ENCODE peak calls at places on chromosome 1, in seven cellular contexts. J is AG09319, K is pancreas, W is breast epithelium, S is fibroblast of lung, E is RWPE1, X is type B pancreatic cell. G is an unnamed sample.
A peak's percentile ranks its signal among the peaks of the same experiment; 100 is the strongest.

GRCh38 chr1:224406216-224406615 is 28.4 kb downstream of the WDR26 start:
- DNase-seq in S (no peak), W (no peak), K (no peak), X (no peak), E (no peak), J (no peak), G (no peak)

GRCh38 chr1:10639301-10640078 is 157.0 kb downstream of the CASZ1 start:
- DNase-seq in W (no peak), E (no peak), X (no peak), K (no peak), J (no peak), S (no peak), G (no peak)

GRCh38 chr1:92186081-92186480 is 31.6 kb upstream of the C1orf146 start:
- DNase-seq in J (no peak), S (no peak), W (no peak), E (no peak), K (no peak), X (no peak), G (no peak)

GRCh38 chr1:93331412-93331811 is 14.3 kb upstream of the DR1 start:
- DNase-seq in E (no peak), K (no peak), X (no peak), J (no peak), W (no peak), S (no peak), G (no peak)

GRCh38 chr1:220834155-220834870 is 44.9 kb upstream of the HLX start:
- DNase-seq in W (no peak), S (no peak), E (no peak), X (no peak), J (no peak), K (no peak), G (no peak)

GRCh38 chr1:7224644-7225043 is 439.4 kb downstream of the CAMTA1 start:
- DNase-seq in E (no peak), W (no peak), K (no peak), S (no peak), X (no peak), J (no peak), G (no peak)

GRCh38 chr1:153967109-153967999 is at the start of gene CREB3L4:
- DNase-seq in K (peak; percentile 94), X (peak; percentile 89), J (peak; percentile 93), E (peak; percentile 91), W (peak; percentile 91), S (peak; percentile 99), G (peak; percentile 96)

GRCh38 chr1:82491301-82491986 is 690.7 kb downstream of the ADGRL2 start:
- DNase-seq in K (no peak), X (no peak), J (peak; percentile 27), E (no peak), S (peak; percentile 57), W (no peak), G (no peak)

GRCh38 chr1:175397103-175397502 is 204.5 kb upstream of the KIAA0040 start:
- DNase-seq in S (no peak), J (no peak), E (no peak), X (no peak), W (no peak), K (no peak), G (no peak)

GRCh38 chr1:201126832-201127754 is at the start of gene ASCL5:
- DNase-seq in X (no peak), S (peak; percentile 34), K (peak; percentile 92), E (peak; percentile 97), W (no peak), J (no peak), G (no peak)

GRCh38 chr1:31064685-31065309 is 720 bp downstream of the PUM1 start:
- DNase-seq in E (peak; percentile 64), X (no peak), J (no peak), S (peak; percentile 44), W (no peak), K (peak; percentile 6), G (peak; percentile 74)

GRCh38 chr1:65235867-65236805 is 73.2 kb upstream of the DNAJC6 start:
- DNase-seq in X (no peak), K (no peak), S (peak; percentile 54), J (peak; percentile 34), E (no peak), W (no peak), G (no peak)

GRCh38 chr1:167223144-167224103 is 2.7 kb downstream of the POU2F1 start:
- DNase-seq in W (no peak), S (peak; percentile 36), X (no peak), J (no peak), E (no peak), K (no peak), G (no peak)

GRCh38 chr1:11761988-11762406 is at the start of gene C1orf167:
- DNase-seq in W (no peak), K (no peak), J (no peak), S (no peak), X (no peak), E (peak; percentile 29), G (no peak)

GRCh38 chr1:56216173-56216572 is 363.2 kb downstream of the PLPP3 start:
- DNase-seq in S (no peak), E (no peak), W (no peak), J (no peak), X (no peak), K (no peak), G (no peak)

GRCh38 chr1:227317541-227318002 is 720 bp downstream of the CDC42BPA start:
- DNase-seq in X (peak; percentile 70), S (peak; percentile 73), E (peak; percentile 71), W (peak; percentile 31), J (peak; percentile 16), K (peak; percentile 27), G (no peak)
- TF ChIP-seq CTCF in X (peak; percentile 71), S (no peak), E (no peak), W (peak; percentile 40), J (peak; percentile 17), K (no peak), G (no peak)

DNA sequence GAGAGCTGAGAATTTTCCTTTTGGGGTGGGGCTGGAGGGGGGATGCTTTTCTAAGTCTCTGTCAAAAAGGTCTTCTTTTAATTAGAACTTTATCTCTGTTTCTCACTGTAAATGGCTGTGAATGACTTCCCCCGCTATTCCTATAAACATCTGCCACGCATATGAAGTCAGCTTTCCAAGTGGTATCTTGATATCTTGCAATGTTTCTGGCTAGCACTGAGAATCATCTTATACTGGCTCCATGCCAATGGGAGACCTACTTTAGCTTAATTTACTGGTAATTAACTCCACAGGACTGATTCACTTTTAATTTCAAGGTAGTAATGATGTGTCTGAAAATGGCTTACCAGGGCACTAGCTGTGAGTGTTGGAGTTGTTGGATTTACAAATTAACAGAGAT is 4.3 kb downstream of the GPR88 start:
- DNase-seq in E (no peak), X (no peak), J (no peak), S (no peak), W (no peak), K (no peak), G (no peak)
- TF ChIP-seq CTCF in E (no peak), X (no peak), J (no peak), S (no peak), W (no peak), K (no peak), G (no peak)

GRCh38 chr1:14136881-14137280 is 436.9 kb downstream of the PRDM2 start:
- DNase-seq in X (no peak), K (no peak), J (no peak), S (no peak), W (no peak), E (no peak), G (no peak)

GRCh38 chr1:14140800-14141526 is 441.0 kb downstream of the PRDM2 start:
- DNase-seq in K (no peak), E (no peak), X (no peak), J (no peak), S (no peak), W (peak; percentile 90), G (no peak)

GRCh38 chr1:14138135-14138506 is 438.1 kb downstream of the PRDM2 start:
- DNase-seq in S (no peak), X (no peak), W (no peak), K (no peak), E (peak; percentile 92), J (no peak), G (no peak)

GRCh38 chr1:14137411-14138134 is 437.6 kb downstream of the PRDM2 start:
- DNase-seq in J (no peak), S (no peak), E (peak; percentile 88), W (no peak), K (no peak), X (no peak), G (no peak)

DNA sequence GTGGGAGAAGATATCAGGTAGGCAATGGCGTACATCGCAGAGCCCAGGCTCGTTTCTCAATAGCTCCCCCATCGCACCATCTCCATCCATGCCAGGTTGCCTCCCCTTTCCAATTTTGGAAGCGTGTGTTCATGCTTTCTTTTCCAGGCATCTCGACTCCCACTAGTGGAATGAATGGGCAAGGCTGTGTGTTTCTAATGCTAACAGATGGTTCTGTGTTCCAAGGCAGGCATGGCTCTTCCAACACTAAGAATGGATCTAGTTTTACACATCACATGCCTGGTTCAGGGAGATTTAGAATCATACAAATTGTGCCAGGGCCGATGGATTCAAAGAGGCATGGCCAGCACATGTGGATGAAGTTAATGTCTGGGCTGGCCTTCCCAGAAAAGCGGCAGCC is 438.6 kb downstream of the PRDM2 start:
- DNase-seq in J (no peak), K (no peak), E (no peak), W (no peak), X (no peak), S (no peak), G (no peak)
- TF ChIP-seq CTCF in J (peak; percentile 24), K (no peak), E (no peak), W (no peak), X (no peak), S (peak; percentile 11), G (no peak)

GRCh38 chr1:237677979-237678378 is 212.7 kb downstream of the ZP4 start:
- DNase-seq in K (no peak), J (no peak), E (peak; percentile 30), W (no peak), X (no peak), S (peak; percentile 78), G (no peak)
- TF ChIP-seq CTCF in K (no peak), J (no peak), E (peak; percentile 30), W (no peak), X (peak; percentile 52), S (no peak), G (no peak)

GRCh38 chr1:43392702-43393101 is 3.0 kb downstream of the SZT2 start:
- DNase-seq in X (no peak), E (no peak), W (no peak), J (no peak), S (no peak), K (no peak), G (no peak)

GRCh38 chr1:43386676-43387075 is 2.9 kb downstream of the MED8 start:
- DNase-seq in K (no peak), X (no peak), S (no peak), W (no peak), J (no peak), E (no peak), G (no peak)

GRCh38 chr1:43388021-43388575 is 1.5 kb downstream of the MED8 start:
- DNase-seq in J (no peak), K (no peak), E (no peak), S (no peak), W (no peak), X (no peak), G (no peak)

GRCh38 chr1:43388613-43389012 is 987 bp downstream of the MED8 start:
- DNase-seq in E (no peak), X (no peak), J (no peak), K (no peak), W (no peak), S (no peak), G (no peak)

GRCh38 chr1:43389326-43390313 is at the start of the genes MED8 and SZT2:
- DNase-seq in K (peak; percentile 95), S (peak; percentile 95), J (peak; percentile 80), W (peak; percentile 96), E (peak; percentile 97), X (peak; percentile 92), G (peak; percentile 96)
- TF ChIP-seq CTCF in K (no peak), S (no peak), J (no peak), W (no peak), E (no peak), X (no peak), G (no peak)

G was measured in coronary artery.